ENCODE peak calls at places on chromosomes 7 and 10, in seven cellular contexts. One of them, this sample, is unnamed.

GRCh38 chr7:21886396-21886795 is 59.3 kb downstream of the CDCA7L start:
- ATAC-seq in K562: no peak
- ATAC-seq in upper lobe of left lung: no peak
- ATAC-seq in activated naive CD8-positive, alpha-beta T cell treated with anti-CD3 and anti-CD28 coated beads, Interleukin-2, amount 10 ng/mL, durations not matched to agents 7 days and 5 days: no peak
- ATAC-seq in pancreas: no peak
- ATAC-seq in activated CD8-positive, alpha-beta memory T cell treated with anti-CD3 and anti-CD28 coated beads, Interleukin-2, amount 10 ng/mL, durations not matched to agents 7 days and 5 days: no peak
- ATAC-seq in activated T-cell treated with anti-CD3 and anti-CD28 coated beads, Interleukin-2, amount 50 U/mL, for 72 hours: no peak
- ATAC-seq in this sample: no peak

GRCh38 chr7:92813390-92814024 is 22.9 kb downstream of the CDK6 start:
- ATAC-seq in K562: no peak
- ATAC-seq in activated naive CD8-positive, alpha-beta T cell treated with anti-CD3 and anti-CD28 coated beads, Interleukin-2, amount 10 ng/mL, durations not matched to agents 7 days and 5 days: peak
- ATAC-seq in pancreas: no peak
- ATAC-seq in activated T-cell treated with anti-CD3 and anti-CD28 coated beads, Interleukin-2, amount 50 U/mL, for 72 hours: peak
- ATAC-seq in activated CD8-positive, alpha-beta memory T cell treated with anti-CD3 and anti-CD28 coated beads, Interleukin-2, amount 10 ng/mL, durations not matched to agents 7 days and 5 days: peak
- ATAC-seq in upper lobe of left lung: no peak
- ATAC-seq in this sample: no peak

GRCh38 chr10:129417882-129418281 is 49.2 kb upstream of the MGMT start:
- ATAC-seq in activated naive CD8-positive, alpha-beta T cell treated with anti-CD3 and anti-CD28 coated beads, Interleukin-2, amount 10 ng/mL, durations not matched to agents 7 days and 5 days: no peak
- ATAC-seq in K562: no peak
- ATAC-seq in upper lobe of left lung: no peak
- ATAC-seq in activated T-cell treated with anti-CD3 and anti-CD28 coated beads, Interleukin-2, amount 50 U/mL, for 72 hours: no peak
- ATAC-seq in activated CD8-positive, alpha-beta memory T cell treated with anti-CD3 and anti-CD28 coated beads, Interleukin-2, amount 10 ng/mL, durations not matched to agents 7 days and 5 days: no peak
- ATAC-seq in pancreas: no peak
- ATAC-seq in this sample: no peak

GRCh38 chr7:17304926-17305325 is 6.5 kb downstream of the AHR start:
- ATAC-seq in pancreas: peak
- ATAC-seq in K562: no peak
- ATAC-seq in activated T-cell treated with anti-CD3 and anti-CD28 coated beads, Interleukin-2, amount 50 U/mL, for 72 hours: peak
- ATAC-seq in upper lobe of left lung: peak
- ATAC-seq in activated CD8-positive, alpha-beta memory T cell treated with anti-CD3 and anti-CD28 coated beads, Interleukin-2, amount 10 ng/mL, durations not matched to agents 7 days and 5 days: peak
- ATAC-seq in activated naive CD8-positive, alpha-beta T cell treated with anti-CD3 and anti-CD28 coated beads, Interleukin-2, amount 10 ng/mL, durations not matched to agents 7 days and 5 days: peak
- ATAC-seq in this sample: no peak

GRCh38 chr10:121683803-121684202 is 85.6 kb upstream of the FGFR2 start:
- ATAC-seq in pancreas: no peak
- ATAC-seq in activated CD8-positive, alpha-beta memory T cell treated with anti-CD3 and anti-CD28 coated beads, Interleukin-2, amount 10 ng/mL, durations not matched to agents 7 days and 5 days: no peak
- ATAC-seq in upper lobe of left lung: no peak
- ATAC-seq in K562: no peak
- ATAC-seq in activated T-cell treated with anti-CD3 and anti-CD28 coated beads, Interleukin-2, amount 50 U/mL, for 72 hours: no peak
- ATAC-seq in activated naive CD8-positive, alpha-beta T cell treated with anti-CD3 and anti-CD28 coated beads, Interleukin-2, amount 10 ng/mL, durations not matched to agents 7 days and 5 days: no peak
- ATAC-seq in this sample: no peak

GRCh38 chr10:24707445-24707844 is 16.2 kb downstream of the ARHGAP21 start:
- ATAC-seq in upper lobe of left lung: no peak
- ATAC-seq in pancreas: no peak
- ATAC-seq in activated CD8-positive, alpha-beta memory T cell treated with anti-CD3 and anti-CD28 coated beads, Interleukin-2, amount 10 ng/mL, durations not matched to agents 7 days and 5 days: peak
- ATAC-seq in activated naive CD8-positive, alpha-beta T cell treated with anti-CD3 and anti-CD28 coated beads, Interleukin-2, amount 10 ng/mL, durations not matched to agents 7 days and 5 days: no peak
- ATAC-seq in activated T-cell treated with anti-CD3 and anti-CD28 coated beads, Interleukin-2, amount 50 U/mL, for 72 hours: peak
- ATAC-seq in K562: peak
- ATAC-seq in this sample: no peak

GRCh38 chr10:110006358-110007170 is 1.2 kb upstream of the ADD3 start:
- ATAC-seq in activated T-cell treated with anti-CD3 and anti-CD28 coated beads, Interleukin-2, amount 50 U/mL, for 72 hours: no peak
- ATAC-seq in upper lobe of left lung: peak
- ATAC-seq in activated CD8-positive, alpha-beta memory T cell treated with anti-CD3 and anti-CD28 coated beads, Interleukin-2, amount 10 ng/mL, durations not matched to agents 7 days and 5 days: no peak
- ATAC-seq in pancreas: no peak
- ATAC-seq in activated naive CD8-positive, alpha-beta T cell treated with anti-CD3 and anti-CD28 coated beads, Interleukin-2, amount 10 ng/mL, durations not matched to agents 7 days and 5 days: no peak
- ATAC-seq in K562: no peak
- ATAC-seq in this sample: peak

GRCh38 chr10:109956454-109957091 is 33.3 kb upstream of the XPNPEP1 start:
- ATAC-seq in pancreas: peak
- ATAC-seq in activated T-cell treated with anti-CD3 and anti-CD28 coated beads, Interleukin-2, amount 50 U/mL, for 72 hours: peak
- ATAC-seq in upper lobe of left lung: peak
- ATAC-seq in K562: peak
- ATAC-seq in activated CD8-positive, alpha-beta memory T cell treated with anti-CD3 and anti-CD28 coated beads, Interleukin-2, amount 10 ng/mL, durations not matched to agents 7 days and 5 days: peak
- ATAC-seq in activated naive CD8-positive, alpha-beta T cell treated with anti-CD3 and anti-CD28 coated beads, Interleukin-2, amount 10 ng/mL, durations not matched to agents 7 days and 5 days: peak
- ATAC-seq in this sample: no peak

GRCh38 chr7:142603870-142604448 is 145.3 kb upstream of the PRSS1 start:
- ATAC-seq in activated naive CD8-positive, alpha-beta T cell treated with anti-CD3 and anti-CD28 coated beads, Interleukin-2, amount 10 ng/mL, durations not matched to agents 7 days and 5 days: peak
- ATAC-seq in activated CD8-positive, alpha-beta memory T cell treated with anti-CD3 and anti-CD28 coated beads, Interleukin-2, amount 10 ng/mL, durations not matched to agents 7 days and 5 days: peak
- ATAC-seq in upper lobe of left lung: peak
- ATAC-seq in pancreas: peak
- ATAC-seq in activated T-cell treated with anti-CD3 and anti-CD28 coated beads, Interleukin-2, amount 50 U/mL, for 72 hours: peak
- ATAC-seq in K562: peak
- ATAC-seq in this sample: no peak

GRCh38 chr10:70695241-70696030 is 23.1 kb downstream of the ADAMTS14 start:
- ATAC-seq in upper lobe of left lung: peak
- ATAC-seq in pancreas: peak
- ATAC-seq in K562: peak
- ATAC-seq in activated T-cell treated with anti-CD3 and anti-CD28 coated beads, Interleukin-2, amount 50 U/mL, for 72 hours: no peak
- ATAC-seq in activated naive CD8-positive, alpha-beta T cell treated with anti-CD3 and anti-CD28 coated beads, Interleukin-2, amount 10 ng/mL, durations not matched to agents 7 days and 5 days: no peak
- ATAC-seq in activated CD8-positive, alpha-beta memory T cell treated with anti-CD3 and anti-CD28 coated beads, Interleukin-2, amount 10 ng/mL, durations not matched to agents 7 days and 5 days: no peak
- ATAC-seq in this sample: no peak

GRCh38 chr10:52769966-52770365 is 2.6 kb downstream of the MBL2 start:
- ATAC-seq in K562: no peak
- ATAC-seq in activated naive CD8-positive, alpha-beta T cell treated with anti-CD3 and anti-CD28 coated beads, Interleukin-2, amount 10 ng/mL, durations not matched to agents 7 days and 5 days: no peak
- ATAC-seq in activated CD8-positive, alpha-beta memory T cell treated with anti-CD3 and anti-CD28 coated beads, Interleukin-2, amount 10 ng/mL, durations not matched to agents 7 days and 5 days: no peak
- ATAC-seq in upper lobe of left lung: no peak
- ATAC-seq in pancreas: no peak
- ATAC-seq in activated T-cell treated with anti-CD3 and anti-CD28 coated beads, Interleukin-2, amount 50 U/mL, for 72 hours: no peak
- ATAC-seq in this sample: no peak

GRCh38 chr10:76303682-76304316 is 872.4 kb downstream of the LRMDA start:
- ATAC-seq in upper lobe of left lung: peak
- ATAC-seq in activated CD8-positive, alpha-beta memory T cell treated with anti-CD3 and anti-CD28 coated beads, Interleukin-2, amount 10 ng/mL, durations not matched to agents 7 days and 5 days: no peak
- ATAC-seq in activated naive CD8-positive, alpha-beta T cell treated with anti-CD3 and anti-CD28 coated beads, Interleukin-2, amount 10 ng/mL, durations not matched to agents 7 days and 5 days: no peak
- ATAC-seq in activated T-cell treated with anti-CD3 and anti-CD28 coated beads, Interleukin-2, amount 50 U/mL, for 72 hours: peak
- ATAC-seq in K562: peak
- ATAC-seq in pancreas: peak
- ATAC-seq in this sample: peak

GRCh38 chr7:115516341-115516740 is 514.2 kb downstream of the TFEC start:
- ATAC-seq in K562: no peak
- ATAC-seq in activated T-cell treated with anti-CD3 and anti-CD28 coated beads, Interleukin-2, amount 50 U/mL, for 72 hours: no peak
- ATAC-seq in pancreas: no peak
- ATAC-seq in activated CD8-positive, alpha-beta memory T cell treated with anti-CD3 and anti-CD28 coated beads, Interleukin-2, amount 10 ng/mL, durations not matched to agents 7 days and 5 days: no peak
- ATAC-seq in upper lobe of left lung: no peak
- ATAC-seq in activated naive CD8-positive, alpha-beta T cell treated with anti-CD3 and anti-CD28 coated beads, Interleukin-2, amount 10 ng/mL, durations not matched to agents 7 days and 5 days: no peak
- ATAC-seq in this sample: no peak

GRCh38 chr7:47291461-47292051 is 290.4 kb downstream of the TNS3 start:
- ATAC-seq in activated CD8-positive, alpha-beta memory T cell treated with anti-CD3 and anti-CD28 coated beads, Interleukin-2, amount 10 ng/mL, durations not matched to agents 7 days and 5 days: peak
- ATAC-seq in K562: no peak
- ATAC-seq in pancreas: peak
- ATAC-seq in activated naive CD8-positive, alpha-beta T cell treated with anti-CD3 and anti-CD28 coated beads, Interleukin-2, amount 10 ng/mL, durations not matched to agents 7 days and 5 days: peak
- ATAC-seq in upper lobe of left lung: peak
- ATAC-seq in activated T-cell treated with anti-CD3 and anti-CD28 coated beads, Interleukin-2, amount 50 U/mL, for 72 hours: peak
- ATAC-seq in this sample: no peak

GRCh38 chr10:78255796-78256638 is 222.4 kb downstream of the RPS24 start:
- ATAC-seq in activated T-cell treated with anti-CD3 and anti-CD28 coated beads, Interleukin-2, amount 50 U/mL, for 72 hours: no peak
- ATAC-seq in K562: peak
- ATAC-seq in upper lobe of left lung: peak
- ATAC-seq in activated naive CD8-positive, alpha-beta T cell treated with anti-CD3 and anti-CD28 coated beads, Interleukin-2, amount 10 ng/mL, durations not matched to agents 7 days and 5 days: no peak
- ATAC-seq in activated CD8-positive, alpha-beta memory T cell treated with anti-CD3 and anti-CD28 coated beads, Interleukin-2, amount 10 ng/mL, durations not matched to agents 7 days and 5 days: no peak
- ATAC-seq in pancreas: peak
- ATAC-seq in this sample: peak

GRCh38 chr7:125098377-125098970 is 168.8 kb upstream of the POT1 start:
- ATAC-seq in activated T-cell treated with anti-CD3 and anti-CD28 coated beads, Interleukin-2, amount 50 U/mL, for 72 hours: no peak
- ATAC-seq in K562: no peak
- ATAC-seq in upper lobe of left lung: no peak
- ATAC-seq in activated naive CD8-positive, alpha-beta T cell treated with anti-CD3 and anti-CD28 coated beads, Interleukin-2, amount 10 ng/mL, durations not matched to agents 7 days and 5 days: no peak
- ATAC-seq in activated CD8-positive, alpha-beta memory T cell treated with anti-CD3 and anti-CD28 coated beads, Interleukin-2, amount 10 ng/mL, durations not matched to agents 7 days and 5 days: no peak
- ATAC-seq in pancreas: no peak
- ATAC-seq in this sample: no peak

GRCh38 chr10:24938525-24938924 is 13.9 kb downstream of the PRTFDC1 start:
- ATAC-seq in activated CD8-positive, alpha-beta memory T cell treated with anti-CD3 and anti-CD28 coated beads, Interleukin-2, amount 10 ng/mL, durations not matched to agents 7 days and 5 days: no peak
- ATAC-seq in activated T-cell treated with anti-CD3 and anti-CD28 coated beads, Interleukin-2, amount 50 U/mL, for 72 hours: no peak
- ATAC-seq in pancreas: no peak
- ATAC-seq in activated naive CD8-positive, alpha-beta T cell treated with anti-CD3 and anti-CD28 coated beads, Interleukin-2, amount 10 ng/mL, durations not matched to agents 7 days and 5 days: no peak
- ATAC-seq in upper lobe of left lung: no peak
- ATAC-seq in K562: peak
- ATAC-seq in this sample: no peak

GRCh38 chr10:132729810-132730565 is 56.0 kb downstream of the NKX6-2 start:
- ATAC-seq in upper lobe of left lung: no peak
- ATAC-seq in pancreas: no peak
- ATAC-seq in activated T-cell treated with anti-CD3 and anti-CD28 coated beads, Interleukin-2, amount 50 U/mL, for 72 hours: no peak
- ATAC-seq in K562: no peak
- ATAC-seq in activated naive CD8-positive, alpha-beta T cell treated with anti-CD3 and anti-CD28 coated beads, Interleukin-2, amount 10 ng/mL, durations not matched to agents 7 days and 5 days: no peak
- ATAC-seq in activated CD8-positive, alpha-beta memory T cell treated with anti-CD3 and anti-CD28 coated beads, Interleukin-2, amount 10 ng/mL, durations not matched to agents 7 days and 5 days: no peak
- ATAC-seq in this sample: no peak

GRCh38 chr10:7401782-7402181 is 9.1 kb downstream of the SFMBT2 start:
- ATAC-seq in activated T-cell treated with anti-CD3 and anti-CD28 coated beads, Interleukin-2, amount 50 U/mL, for 72 hours: no peak
- ATAC-seq in K562: no peak
- ATAC-seq in activated CD8-positive, alpha-beta memory T cell treated with anti-CD3 and anti-CD28 coated beads, Interleukin-2, amount 10 ng/mL, durations not matched to agents 7 days and 5 days: no peak
- ATAC-seq in activated naive CD8-positive, alpha-beta T cell treated with anti-CD3 and anti-CD28 coated beads, Interleukin-2, amount 10 ng/mL, durations not matched to agents 7 days and 5 days: no peak
- ATAC-seq in pancreas: no peak
- ATAC-seq in upper lobe of left lung: no peak
- ATAC-seq in this sample: no peak

GRCh38 chr10:129728905-129729540 is 235.1 kb downstream of the EBF3 start:
- ATAC-seq in upper lobe of left lung: peak
- ATAC-seq in K562: no peak
- ATAC-seq in activated naive CD8-positive, alpha-beta T cell treated with anti-CD3 and anti-CD28 coated beads, Interleukin-2, amount 10 ng/mL, durations not matched to agents 7 days and 5 days: no peak
- ATAC-seq in activated T-cell treated with anti-CD3 and anti-CD28 coated beads, Interleukin-2, amount 50 U/mL, for 72 hours: no peak
- ATAC-seq in pancreas: no peak
- ATAC-seq in activated CD8-positive, alpha-beta memory T cell treated with anti-CD3 and anti-CD28 coated beads, Interleukin-2, amount 10 ng/mL, durations not matched to agents 7 days and 5 days: no peak
- ATAC-seq in this sample: no peak

GRCh38 chr7:129517931-129518330 is 15.6 kb downstream of the SMKR1 start:
- ATAC-seq in pancreas: no peak
- ATAC-seq in activated naive CD8-positive, alpha-beta T cell treated with anti-CD3 and anti-CD28 coated beads, Interleukin-2, amount 10 ng/mL, durations not matched to agents 7 days and 5 days: no peak
- ATAC-seq in activated CD8-positive, alpha-beta memory T cell treated with anti-CD3 and anti-CD28 coated beads, Interleukin-2, amount 10 ng/mL, durations not matched to agents 7 days and 5 days: no peak
- ATAC-seq in K562: no peak
- ATAC-seq in activated T-cell treated with anti-CD3 and anti-CD28 coated beads, Interleukin-2, amount 50 U/mL, for 72 hours: no peak
- ATAC-seq in upper lobe of left lung: no peak
- ATAC-seq in this sample: no peak

GRCh38 chr10:28548781-28549498 is 16.0 kb downstream of the WAC start:
- ATAC-seq in pancreas: no peak
- ATAC-seq in activated CD8-positive, alpha-beta memory T cell treated with anti-CD3 and anti-CD28 coated beads, Interleukin-2, amount 10 ng/mL, durations not matched to agents 7 days and 5 days: no peak
- ATAC-seq in upper lobe of left lung: no peak
- ATAC-seq in activated naive CD8-positive, alpha-beta T cell treated with anti-CD3 and anti-CD28 coated beads, Interleukin-2, amount 10 ng/mL, durations not matched to agents 7 days and 5 days: no peak
- ATAC-seq in activated T-cell treated with anti-CD3 and anti-CD28 coated beads, Interleukin-2, amount 50 U/mL, for 72 hours: peak
- ATAC-seq in K562: peak
- ATAC-seq in this sample: no peak

GRCh38 chr7:75048435-75049379 is 24.9 kb downstream of the RCC1L start:
- ATAC-seq in upper lobe of left lung: peak
- ATAC-seq in activated CD8-positive, alpha-beta memory T cell treated with anti-CD3 and anti-CD28 coated beads, Interleukin-2, amount 10 ng/mL, durations not matched to agents 7 days and 5 days: no peak
- ATAC-seq in K562: no peak
- ATAC-seq in activated T-cell treated with anti-CD3 and anti-CD28 coated beads, Interleukin-2, amount 50 U/mL, for 72 hours: no peak
- ATAC-seq in activated naive CD8-positive, alpha-beta T cell treated with anti-CD3 and anti-CD28 coated beads, Interleukin-2, amount 10 ng/mL, durations not matched to agents 7 days and 5 days: no peak
- ATAC-seq in pancreas: no peak
- ATAC-seq in this sample: no peak

GRCh38 chr7:50329775-50330174 is 25.3 kb downstream of the IKZF1 start:
- ATAC-seq in upper lobe of left lung: peak
- ATAC-seq in activated naive CD8-positive, alpha-beta T cell treated with anti-CD3 and anti-CD28 coated beads, Interleukin-2, amount 10 ng/mL, durations not matched to agents 7 days and 5 days: no peak
- ATAC-seq in activated CD8-positive, alpha-beta memory T cell treated with anti-CD3 and anti-CD28 coated beads, Interleukin-2, amount 10 ng/mL, durations not matched to agents 7 days and 5 days: peak
- ATAC-seq in activated T-cell treated with anti-CD3 and anti-CD28 coated beads, Interleukin-2, amount 50 U/mL, for 72 hours: no peak
- ATAC-seq in pancreas: peak
- ATAC-seq in K562: no peak
- ATAC-seq in this sample: no peak

GRCh38 chr10:91702586-91703088 is 69.8 kb upstream of the PPP1R3C start:
- ATAC-seq in activated naive CD8-positive, alpha-beta T cell treated with anti-CD3 and anti-CD28 coated beads, Interleukin-2, amount 10 ng/mL, durations not matched to agents 7 days and 5 days: no peak
- ATAC-seq in pancreas: no peak
- ATAC-seq in upper lobe of left lung: no peak
- ATAC-seq in activated CD8-positive, alpha-beta memory T cell treated with anti-CD3 and anti-CD28 coated beads, Interleukin-2, amount 10 ng/mL, durations not matched to agents 7 days and 5 days: no peak
- ATAC-seq in activated T-cell treated with anti-CD3 and anti-CD28 coated beads, Interleukin-2, amount 50 U/mL, for 72 hours: no peak
- ATAC-seq in K562: peak
- ATAC-seq in this sample: no peak

GRCh38 chr7:14937580-14937979 is 35.0 kb upstream of the DGKB start:
- ATAC-seq in K562: no peak
- ATAC-seq in pancreas: no peak
- ATAC-seq in activated T-cell treated with anti-CD3 and anti-CD28 coated beads, Interleukin-2, amount 50 U/mL, for 72 hours: no peak
- ATAC-seq in activated naive CD8-positive, alpha-beta T cell treated with anti-CD3 and anti-CD28 coated beads, Interleukin-2, amount 10 ng/mL, durations not matched to agents 7 days and 5 days: no peak
- ATAC-seq in upper lobe of left lung: no peak
- ATAC-seq in activated CD8-positive, alpha-beta memory T cell treated with anti-CD3 and anti-CD28 coated beads, Interleukin-2, amount 10 ng/mL, durations not matched to agents 7 days and 5 days: no peak
- ATAC-seq in this sample: no peak

GRCh38 chr10:74081192-74081803 is 69.3 kb downstream of the AP3M1 start:
- ATAC-seq in K562: peak
- ATAC-seq in activated CD8-positive, alpha-beta memory T cell treated with anti-CD3 and anti-CD28 coated beads, Interleukin-2, amount 10 ng/mL, durations not matched to agents 7 days and 5 days: peak
- ATAC-seq in upper lobe of left lung: peak
- ATAC-seq in activated naive CD8-positive, alpha-beta T cell treated with anti-CD3 and anti-CD28 coated beads, Interleukin-2, amount 10 ng/mL, durations not matched to agents 7 days and 5 days: peak
- ATAC-seq in activated T-cell treated with anti-CD3 and anti-CD28 coated beads, Interleukin-2, amount 50 U/mL, for 72 hours: peak
- ATAC-seq in pancreas: peak
- ATAC-seq in this sample: peak

GRCh38 chr10:89937494-89937893 is 236.1 kb downstream of the KIF20B start:
- ATAC-seq in upper lobe of left lung: no peak
- ATAC-seq in activated naive CD8-positive, alpha-beta T cell treated with anti-CD3 and anti-CD28 coated beads, Interleukin-2, amount 10 ng/mL, durations not matched to agents 7 days and 5 days: no peak
- ATAC-seq in K562: no peak
- ATAC-seq in activated T-cell treated with anti-CD3 and anti-CD28 coated beads, Interleukin-2, amount 50 U/mL, for 72 hours: no peak
- ATAC-seq in pancreas: no peak
- ATAC-seq in activated CD8-positive, alpha-beta memory T cell treated with anti-CD3 and anti-CD28 coated beads, Interleukin-2, amount 10 ng/mL, durations not matched to agents 7 days and 5 days: no peak
- ATAC-seq in this sample: no peak

GRCh38 chr7:158657189-158657746 is 47.3 kb downstream of the NCAPG2 start:
- ATAC-seq in upper lobe of left lung: no peak
- ATAC-seq in activated T-cell treated with anti-CD3 and anti-CD28 coated beads, Interleukin-2, amount 50 U/mL, for 72 hours: no peak
- ATAC-seq in activated CD8-positive, alpha-beta memory T cell treated with anti-CD3 and anti-CD28 coated beads, Interleukin-2, amount 10 ng/mL, durations not matched to agents 7 days and 5 days: no peak
- ATAC-seq in K562: no peak
- ATAC-seq in activated naive CD8-positive, alpha-beta T cell treated with anti-CD3 and anti-CD28 coated beads, Interleukin-2, amount 10 ng/mL, durations not matched to agents 7 days and 5 days: no peak
- ATAC-seq in pancreas: peak
- ATAC-seq in this sample: no peak

GRCh38 chr10:63256047-63256773 is 123.1 kb downstream of the NRBF2 start:
- ATAC-seq in activated naive CD8-positive, alpha-beta T cell treated with anti-CD3 and anti-CD28 coated beads, Interleukin-2, amount 10 ng/mL, durations not matched to agents 7 days and 5 days: no peak
- ATAC-seq in pancreas: peak
- ATAC-seq in K562: peak
- ATAC-seq in activated T-cell treated with anti-CD3 and anti-CD28 coated beads, Interleukin-2, amount 50 U/mL, for 72 hours: no peak
- ATAC-seq in upper lobe of left lung: peak
- ATAC-seq in activated CD8-positive, alpha-beta memory T cell treated with anti-CD3 and anti-CD28 coated beads, Interleukin-2, amount 10 ng/mL, durations not matched to agents 7 days and 5 days: no peak
- ATAC-seq in this sample: peak

GRCh38 chr7:108045669-108046068 is 42.7 kb upstream of the LAMB1 start:
- ATAC-seq in upper lobe of left lung: no peak
- ATAC-seq in pancreas: peak
- ATAC-seq in activated CD8-positive, alpha-beta memory T cell treated with anti-CD3 and anti-CD28 coated beads, Interleukin-2, amount 10 ng/mL, durations not matched to agents 7 days and 5 days: no peak
- ATAC-seq in activated T-cell treated with anti-CD3 and anti-CD28 coated beads, Interleukin-2, amount 50 U/mL, for 72 hours: no peak
- ATAC-seq in activated naive CD8-positive, alpha-beta T cell treated with anti-CD3 and anti-CD28 coated beads, Interleukin-2, amount 10 ng/mL, durations not matched to agents 7 days and 5 days: no peak
- ATAC-seq in K562: no peak
- ATAC-seq in this sample: peak

GRCh38 chr7:111568870-111569462 is 6.7 kb upstream of the IMMP2L start:
- ATAC-seq in upper lobe of left lung: no peak
- ATAC-seq in pancreas: no peak
- ATAC-seq in activated naive CD8-positive, alpha-beta T cell treated with anti-CD3 and anti-CD28 coated beads, Interleukin-2, amount 10 ng/mL, durations not matched to agents 7 days and 5 days: no peak
- ATAC-seq in activated CD8-positive, alpha-beta memory T cell treated with anti-CD3 and anti-CD28 coated beads, Interleukin-2, amount 10 ng/mL, durations not matched to agents 7 days and 5 days: no peak
- ATAC-seq in activated T-cell treated with anti-CD3 and anti-CD28 coated beads, Interleukin-2, amount 50 U/mL, for 72 hours: no peak
- ATAC-seq in K562: peak
- ATAC-seq in this sample: no peak

GRCh38 chr7:55052081-55052480 is 33.3 kb downstream of the EGFR start:
- ATAC-seq in activated T-cell treated with anti-CD3 and anti-CD28 coated beads, Interleukin-2, amount 50 U/mL, for 72 hours: no peak
- ATAC-seq in K562: no peak
- ATAC-seq in activated CD8-positive, alpha-beta memory T cell treated with anti-CD3 and anti-CD28 coated beads, Interleukin-2, amount 10 ng/mL, durations not matched to agents 7 days and 5 days: no peak
- ATAC-seq in activated naive CD8-positive, alpha-beta T cell treated with anti-CD3 and anti-CD28 coated beads, Interleukin-2, amount 10 ng/mL, durations not matched to agents 7 days and 5 days: no peak
- ATAC-seq in pancreas: no peak
- ATAC-seq in upper lobe of left lung: no peak
- ATAC-seq in this sample: no peak

This sample was measured in gastroesophageal sphincter.